ENCODE peak calls at places on chromosomes 13 and 19, in six cellular contexts. One of them, this sample, is unnamed.

GRCh38 chr19:47839913-47840312 is 18.2 kb downstream of the CRX start:
- DNase-seq in C1 segment of cervical spinal cord: no peak
- DNase-seq in fibroblast of gingiva: no peak
- DNase-seq in prostate gland: no peak
- DNase-seq in tibial artery: no peak
- DNase-seq in effector memory CD8-positive, alpha-beta T cell: no peak
- DNase-seq in this sample: peak

GRCh38 chr19:55247621-55248099 is 11.2 kb downstream of the PPP6R1 start:
- DNase-seq in C1 segment of cervical spinal cord: no peak
- DNase-seq in fibroblast of gingiva: peak
- DNase-seq in prostate gland: no peak
- DNase-seq in tibial artery: no peak
- DNase-seq in effector memory CD8-positive, alpha-beta T cell: no peak
- DNase-seq in this sample: no peak

GRCh38 chr13:78881054-78881453 is 222.1 kb upstream of the OBI1 start:
- DNase-seq in C1 segment of cervical spinal cord: no peak
- DNase-seq in fibroblast of gingiva: no peak
- DNase-seq in prostate gland: no peak
- DNase-seq in tibial artery: no peak
- DNase-seq in effector memory CD8-positive, alpha-beta T cell: no peak
- DNase-seq in this sample: no peak

GRCh38 chr19:38068851-38069250 is 155.2 kb downstream of the DPF1 start:
- DNase-seq in C1 segment of cervical spinal cord: no peak
- DNase-seq in fibroblast of gingiva: no peak
- DNase-seq in prostate gland: no peak
- DNase-seq in tibial artery: no peak
- DNase-seq in effector memory CD8-positive, alpha-beta T cell: no peak
- DNase-seq in this sample: no peak

GRCh38 chr19:45716314-45717130 is 14.2 kb downstream of the FBXO46 start:
- DNase-seq in C1 segment of cervical spinal cord: no peak
- DNase-seq in fibroblast of gingiva: no peak
- DNase-seq in prostate gland: peak
- DNase-seq in tibial artery: no peak
- DNase-seq in effector memory CD8-positive, alpha-beta T cell: no peak
- DNase-seq in this sample: peak

GRCh38 chr13:41905600-41906254 is 55.2 kb downstream of the VWA8 start:
- DNase-seq in C1 segment of cervical spinal cord: no peak
- DNase-seq in fibroblast of gingiva: peak
- DNase-seq in prostate gland: no peak
- DNase-seq in tibial artery: no peak
- DNase-seq in effector memory CD8-positive, alpha-beta T cell: no peak
- DNase-seq in this sample: peak

GRCh38 chr13:52760078-52760477 is 20.5 kb upstream of the CNMD start:
- DNase-seq in C1 segment of cervical spinal cord: no peak
- DNase-seq in fibroblast of gingiva: no peak
- DNase-seq in prostate gland: peak
- DNase-seq in tibial artery: no peak
- DNase-seq in effector memory CD8-positive, alpha-beta T cell: no peak
- DNase-seq in this sample: no peak

GRCh38 chr19:6034512-6034911 is 56.6 kb upstream of the RANBP3 start:
- DNase-seq in C1 segment of cervical spinal cord: no peak
- DNase-seq in fibroblast of gingiva: no peak
- DNase-seq in prostate gland: no peak
- DNase-seq in tibial artery: peak
- DNase-seq in effector memory CD8-positive, alpha-beta T cell: no peak
- DNase-seq in this sample: no peak

GRCh38 chr19:31177230-31177629 is 172.0 kb downstream of the TSHZ3 start:
- DNase-seq in C1 segment of cervical spinal cord: no peak
- DNase-seq in fibroblast of gingiva: no peak
- DNase-seq in prostate gland: no peak
- DNase-seq in tibial artery: no peak
- DNase-seq in effector memory CD8-positive, alpha-beta T cell: no peak
- DNase-seq in this sample: no peak

GRCh38 chr13:25775986-25776385 is 275.8 kb downstream of the SHISA2 start:
- DNase-seq in C1 segment of cervical spinal cord: no peak
- DNase-seq in fibroblast of gingiva: no peak
- DNase-seq in prostate gland: no peak
- DNase-seq in tibial artery: no peak
- DNase-seq in effector memory CD8-positive, alpha-beta T cell: no peak
- DNase-seq in this sample: no peak

GRCh38 chr13:19150712-19151228 is 30.9 kb downstream of the TUBA3C start:
- DNase-seq in C1 segment of cervical spinal cord: no peak
- DNase-seq in fibroblast of gingiva: no peak
- DNase-seq in prostate gland: no peak
- DNase-seq in tibial artery: no peak
- DNase-seq in effector memory CD8-positive, alpha-beta T cell: no peak
- DNase-seq in this sample: no peak

GRCh38 chr19:47428177-47428894 is 9.0 kb upstream of the MEIS3 start:
- DNase-seq in C1 segment of cervical spinal cord: peak
- DNase-seq in fibroblast of gingiva: peak
- DNase-seq in prostate gland: peak
- DNase-seq in tibial artery: peak
- DNase-seq in effector memory CD8-positive, alpha-beta T cell: peak
- DNase-seq in this sample: peak

GRCh38 chr13:31955745-31956144 is 75.8 kb upstream of the FRY start:
- DNase-seq in C1 segment of cervical spinal cord: no peak
- DNase-seq in fibroblast of gingiva: no peak
- DNase-seq in prostate gland: no peak
- DNase-seq in tibial artery: no peak
- DNase-seq in effector memory CD8-positive, alpha-beta T cell: no peak
- DNase-seq in this sample: no peak

GRCh38 chr13:36837354-36838092 is 18.5 kb downstream of the RFXAP start:
- DNase-seq in C1 segment of cervical spinal cord: no peak
- DNase-seq in fibroblast of gingiva: no peak
- DNase-seq in prostate gland: no peak
- DNase-seq in tibial artery: no peak
- DNase-seq in effector memory CD8-positive, alpha-beta T cell: no peak
- DNase-seq in this sample: no peak

GRCh38 chr19:18519962-18520847 is 1.7 kb downstream of the ELL start:
- DNase-seq in C1 segment of cervical spinal cord: peak
- DNase-seq in fibroblast of gingiva: peak
- DNase-seq in prostate gland: peak
- DNase-seq in tibial artery: no peak
- DNase-seq in effector memory CD8-positive, alpha-beta T cell: peak
- DNase-seq in this sample: peak

GRCh38 chr13:78032132-78032531 is 113.5 kb upstream of the EDNRB start:
- DNase-seq in C1 segment of cervical spinal cord: no peak
- DNase-seq in fibroblast of gingiva: no peak
- DNase-seq in prostate gland: no peak
- DNase-seq in tibial artery: no peak
- DNase-seq in effector memory CD8-positive, alpha-beta T cell: no peak
- DNase-seq in this sample: no peak

GRCh38 chr19:384801-385169 is 24.2 kb downstream of the C2CD4C start:
- DNase-seq in C1 segment of cervical spinal cord: no peak
- DNase-seq in fibroblast of gingiva: no peak
- DNase-seq in prostate gland: no peak
- DNase-seq in tibial artery: no peak
- DNase-seq in effector memory CD8-positive, alpha-beta T cell: no peak
- DNase-seq in this sample: no peak

GRCh38 chr19:42246143-42246868 is 3.9 kb upstream of the GSK3A start:
- DNase-seq in C1 segment of cervical spinal cord: peak
- DNase-seq in fibroblast of gingiva: peak
- DNase-seq in prostate gland: no peak
- DNase-seq in tibial artery: peak
- DNase-seq in effector memory CD8-positive, alpha-beta T cell: no peak
- DNase-seq in this sample: no peak

GRCh38 chr13:88246239-88246638 is 575.1 kb downstream of the SLITRK5 start:
- DNase-seq in C1 segment of cervical spinal cord: no peak
- DNase-seq in fibroblast of gingiva: no peak
- DNase-seq in prostate gland: no peak
- DNase-seq in tibial artery: no peak
- DNase-seq in effector memory CD8-positive, alpha-beta T cell: no peak
- DNase-seq in this sample: no peak

GRCh38 chr13:31195616-31196015 is 4.2 kb upstream of the B3GLCT start:
- DNase-seq in C1 segment of cervical spinal cord: no peak
- DNase-seq in fibroblast of gingiva: no peak
- DNase-seq in prostate gland: no peak
- DNase-seq in tibial artery: no peak
- DNase-seq in effector memory CD8-positive, alpha-beta T cell: no peak
- DNase-seq in this sample: no peak

GRCh38 chr13:100124265-100124664 is 35.4 kb downstream of the PCCA start:
- DNase-seq in C1 segment of cervical spinal cord: no peak
- DNase-seq in fibroblast of gingiva: no peak
- DNase-seq in prostate gland: no peak
- DNase-seq in tibial artery: no peak
- DNase-seq in effector memory CD8-positive, alpha-beta T cell: no peak
- DNase-seq in this sample: no peak

GRCh38 chr13:106566682-106567420 is 1.1 kb downstream of the ARGLU1 start:
- DNase-seq in C1 segment of cervical spinal cord: no peak
- DNase-seq in fibroblast of gingiva: peak
- DNase-seq in prostate gland: peak
- DNase-seq in tibial artery: peak
- DNase-seq in effector memory CD8-positive, alpha-beta T cell: peak
- DNase-seq in this sample: peak

GRCh38 chr13:75505327-75505726 is 23.4 kb upstream of the TBC1D4 start:
- DNase-seq in C1 segment of cervical spinal cord: no peak
- DNase-seq in fibroblast of gingiva: no peak
- DNase-seq in prostate gland: no peak
- DNase-seq in tibial artery: no peak
- DNase-seq in effector memory CD8-positive, alpha-beta T cell: no peak
- DNase-seq in this sample: no peak